ENCODE peak calls at places on chromosome 5, in four cellular contexts. One of them, this sample, is unnamed.

GRCh38 chr5:93746406-93747056 is 5.1 kb upstream of the POU5F2 start:
- DNase-seq in CD8-positive, alpha-beta memory T cell: no peak
- DNase-seq in A549: no peak
- DNase-seq in NCI-H1092 treated with DMSO at 0.1 percent for 48 hours: no peak
- DNase-seq in this sample: no peak

GRCh38 chr5:1040571-1040970 is 32.0 kb downstream of the NKD2 start:
- DNase-seq in CD8-positive, alpha-beta memory T cell: no peak
- DNase-seq in A549: no peak
- DNase-seq in NCI-H1092 treated with DMSO at 0.1 percent for 48 hours: no peak
- DNase-seq in this sample: no peak

GRCh38 chr5:57209316-57210040 is 35.6 kb downstream of the GPBP1 start:
- DNase-seq in CD8-positive, alpha-beta memory T cell: no peak
- DNase-seq in A549: no peak
- DNase-seq in NCI-H1092 treated with DMSO at 0.1 percent for 48 hours: no peak
- DNase-seq in this sample: no peak

GRCh38 chr5:133382661-133383579 is 229.4 kb downstream of the FSTL4 start:
- DNase-seq in CD8-positive, alpha-beta memory T cell: no peak
- DNase-seq in A549: no peak
- DNase-seq in NCI-H1092 treated with DMSO at 0.1 percent for 48 hours: no peak
- DNase-seq in this sample: no peak

GRCh38 chr5:31688515-31689092 is 49.7 kb downstream of the PDZD2 start:
- DNase-seq in CD8-positive, alpha-beta memory T cell: no peak
- DNase-seq in A549: no peak
- DNase-seq in NCI-H1092 treated with DMSO at 0.1 percent for 48 hours: no peak
- DNase-seq in this sample: no peak

GRCh38 chr5:127406326-127407121 is 110.9 kb upstream of the PRRC1 start:
- DNase-seq in CD8-positive, alpha-beta memory T cell: no peak
- DNase-seq in A549: no peak
- DNase-seq in NCI-H1092 treated with DMSO at 0.1 percent for 48 hours: no peak
- DNase-seq in this sample: no peak

GRCh38 chr5:176692835-176693476 is 45.7 kb downstream of the TSPAN17 start:
- DNase-seq in CD8-positive, alpha-beta memory T cell: no peak
- DNase-seq in A549: no peak
- DNase-seq in NCI-H1092 treated with DMSO at 0.1 percent for 48 hours: peak; percentile 54
- DNase-seq in this sample: no peak

GRCh38 chr5:13773652-13774051 is 170.8 kb downstream of the DNAH5 start:
- DNase-seq in CD8-positive, alpha-beta memory T cell: no peak
- DNase-seq in A549: no peak
- DNase-seq in NCI-H1092 treated with DMSO at 0.1 percent for 48 hours: no peak
- DNase-seq in this sample: no peak

GRCh38 chr5:91641730-91642350 is 258.7 kb upstream of the ARRDC3 start:
- DNase-seq in CD8-positive, alpha-beta memory T cell: no peak
- DNase-seq in A549: peak; percentile 42
- DNase-seq in NCI-H1092 treated with DMSO at 0.1 percent for 48 hours: peak; percentile 63
- DNase-seq in this sample: peak; percentile 8